ENCODE peak calls at places on chromosomes 4 and X, in six cellular contexts. Y is AG09309, J is Caco-2, T is lung, D is MG63, C is astrocyte of the spinal cord. A is an unnamed sample.
A peak's percentile ranks its signal among the peaks of the same experiment; 100 is the strongest.

GRCh38 chr4:78691333-78691732 is 84.8 kb upstream of the BMP2K start:
- DNase-seq in Y (no peak), J (no peak), T (no peak), D (no peak), C (no peak), A (no peak)

GRCh38 chrX:42540150-42540549 is 237.8 kb downstream of the PPP1R2C start:
- DNase-seq in Y (no peak), J (no peak), T (no peak), D (no peak), C (no peak), A (no peak)

GRCh38 chr4:83771113-83771705 is 235.3 kb downstream of the GPAT3 start:
- DNase-seq in Y (peak; percentile 29), J (peak; percentile 54), T (peak; percentile 34), D (peak; percentile 50), C (peak; percentile 72), A (peak; percentile 30)

GRCh38 chr4:85210353-85210752 is 243.9 kb upstream of the WDFY3 start:
- DNase-seq in Y (no peak), J (no peak), T (no peak), D (peak; percentile 55), C (no peak), A (no peak)

GRCh38 chrX:40504801-40505605 is 75.8 kb upstream of the ATP6AP2 start:
- DNase-seq in Y (peak; percentile 74), J (no peak), T (no peak), D (peak; percentile 77), C (peak; percentile 94), A (peak; percentile 62)

GRCh38 chr4:74534936-74535335 is 90.0 kb downstream of the AREG start:
- DNase-seq in Y (no peak), J (no peak), T (no peak), D (no peak), C (no peak), A (no peak)

GRCh38 chrX:37754518-37754917 is 25.3 kb upstream of the CYBB start:
- DNase-seq in Y (no peak), J (no peak), T (no peak), D (no peak), C (no peak), A (no peak)

GRCh38 chr4:122746485-122746965 is 14.0 kb downstream of the BBS12 start:
- DNase-seq in Y (no peak), J (no peak), T (no peak), D (no peak), C (no peak), A (peak; percentile 17)

GRCh38 chr4:92969650-92970370 is 666.0 kb downstream of the GRID2 start:
- DNase-seq in Y (peak; percentile 29), J (no peak), T (no peak), D (no peak), C (peak; percentile 94), A (no peak)

GRCh38 chrX:103776586-103776985 is at the start of gene PLP1:
- DNase-seq in Y (no peak), J (no peak), T (no peak), D (no peak), C (no peak), A (no peak)

GRCh38 chr4:133565379-133565778 is 416.3 kb downstream of the PCDH10 start:
- DNase-seq in Y (no peak), J (no peak), T (no peak), D (no peak), C (peak; percentile 86), A (no peak)

GRCh38 chrX:54785901-54786300 is 12.2 kb downstream of the ITIH6 start:
- DNase-seq in Y (no peak), J (no peak), T (no peak), D (no peak), C (no peak), A (no peak)

GRCh38 chrX:25144043-25144940 is 128.5 kb upstream of the ARX start:
- DNase-seq in Y (peak; percentile 20), J (peak; percentile 37), T (peak; percentile 45), D (no peak), C (peak; percentile 58), A (peak; percentile 39)

GRCh38 chr4:187996502-187997177 is 1.1 kb downstream of the ZFP42 start:
- DNase-seq in Y (no peak), J (no peak), T (no peak), D (no peak), C (no peak), A (peak; percentile 86)

GRCh38 chr4:163554870-163555465 is 60.5 kb downstream of the TMA16 start:
- DNase-seq in Y (no peak), J (no peak), T (no peak), D (no peak), C (peak; percentile 43), A (peak; percentile 23)

GRCh38 chr4:55568905-55569504 is 22.3 kb upstream of the CLOCK start:
- DNase-seq in Y (no peak), J (no peak), T (no peak), D (no peak), C (no peak), A (no peak)

GRCh38 chrX:57821703-57822375 is 88.4 kb downstream of the ZXDA start:
- DNase-seq in Y (peak; percentile 29), J (peak; percentile 32), T (peak; percentile 32), D (peak; percentile 1), C (peak; percentile 27), A (peak; percentile 15)

GRCh38 chr4:155759372-155760252 is 791 bp downstream of the GUCY1B1 start:
- DNase-seq in Y (no peak), J (no peak), T (peak; percentile 48), D (peak; percentile 28), C (no peak), A (peak; percentile 75)

GRCh38 chr4:2402053-2402452 is 16.4 kb downstream of the ZFYVE28 start:
- DNase-seq in Y (no peak), J (peak; percentile 40), T (peak; percentile 64), D (no peak), C (peak; percentile 32), A (peak; percentile 95)
- H3K4me3 ChIP-seq in Y (peak overlapping the region; percentile 11), J (no peak overlapping the region), T (no peak overlapping the region), D (no peak overlapping the region), C (peak overlapping the region; percentile 15), A (peak overlapping the region; percentile 15)

GRCh38 chr4:23891064-23891421 is 1.2 kb upstream of the PPARGC1A start:
- DNase-seq in Y (no peak), J (no peak), T (no peak), D (no peak), C (no peak), A (no peak)

GRCh38 chr4:23888421-23889319 is 1.2 kb downstream of the PPARGC1A start:
- DNase-seq in Y (no peak), J (no peak), T (peak; percentile 30), D (no peak), C (peak; percentile 50), A (no peak)

GRCh38 chr4:23890369-23891063 is 669 bp upstream of the PPARGC1A start:
- DNase-seq in Y (no peak), J (no peak), T (no peak), D (no peak), C (peak; percentile 5), A (no peak)

GRCh38 chr4:23889368-23889767 is 479 bp downstream of the PPARGC1A start:
- DNase-seq in Y (no peak), J (no peak), T (no peak), D (no peak), C (peak; percentile 4), A (no peak)

DNA sequence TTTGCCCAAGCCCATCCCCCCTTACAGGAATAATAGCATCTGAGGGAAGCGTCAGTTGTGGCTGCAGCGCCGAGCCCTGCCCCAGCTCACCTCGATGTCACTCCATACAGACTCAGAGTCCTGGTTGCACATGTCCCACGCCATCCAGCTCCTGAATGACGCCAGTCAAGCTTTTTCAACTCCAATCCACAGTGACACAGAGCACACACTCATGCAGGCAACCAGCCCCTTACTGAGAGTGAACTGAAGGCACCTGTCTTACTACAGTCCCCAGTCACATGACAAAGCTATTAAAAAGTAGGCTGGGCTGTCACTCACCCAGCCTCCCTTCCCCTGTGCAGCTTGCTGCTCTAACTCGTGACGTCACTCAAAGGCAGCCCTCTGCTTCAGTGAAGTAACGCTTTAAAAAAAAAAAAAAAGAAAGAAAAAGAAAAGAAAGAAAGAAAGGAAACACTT is at the start of gene PPARGC1A:
- DNase-seq in Y (no peak), J (peak; percentile 43), T (peak; percentile 65), D (no peak), C (peak; percentile 17), A (no peak)
- H3K4me3 ChIP-seq in Y (peak within 1 kb of the TSS; percentile 48), J (no peak within 1 kb of the TSS), T (peak within 1 kb of the TSS; percentile 55), D (peak within 1 kb of the TSS; percentile 35), C (peak within 1 kb of the TSS; percentile 43), A (peak within 1 kb of the TSS; percentile 24)

GRCh38 chr4:33592701-33593100 is 2651.6 kb downstream of the ARAP2 start:
- DNase-seq in Y (no peak), J (no peak), T (no peak), D (no peak), C (peak; percentile 2), A (no peak)
- H3K4me3 ChIP-seq in Y (no peak overlapping the region), J (no peak overlapping the region), T (no peak overlapping the region), D (no peak overlapping the region), C (no peak overlapping the region), A (no peak overlapping the region)

GRCh38 chrX:23694606-23695005 is 27.3 kb downstream of the PRDX4 start:
- DNase-seq in Y (no peak), J (peak; percentile 41), T (peak; percentile 61), D (peak; percentile 49), C (peak; percentile 54), A (peak; percentile 78)
- H3K4me3 ChIP-seq in Y (no peak overlapping the region), J (no peak overlapping the region), T (no peak overlapping the region), D (no peak overlapping the region), C (no peak overlapping the region), A (no peak overlapping the region)

DNA sequence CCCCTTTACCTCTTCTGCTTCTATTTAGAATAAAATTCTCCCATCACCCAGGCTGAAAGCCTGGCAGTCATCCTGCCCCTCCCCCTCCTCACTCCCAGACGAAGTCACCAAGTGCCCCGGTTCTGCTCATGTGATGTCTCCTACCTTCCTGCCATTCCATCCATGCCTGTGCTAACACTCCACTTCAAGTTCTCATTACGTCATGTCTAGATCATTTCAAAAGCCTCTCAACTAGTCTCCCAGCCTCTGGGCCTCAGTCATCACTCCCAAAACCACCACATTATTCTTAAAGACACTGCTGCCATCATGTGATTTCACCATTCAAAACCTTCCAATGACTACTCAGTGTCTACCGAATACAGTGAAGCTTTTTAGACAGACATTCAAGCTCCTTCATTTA is 17.2 kb upstream of the HOPX start:
- DNase-seq in Y (no peak), J (no peak), T (peak; percentile 75), D (no peak), C (peak; percentile 58), A (no peak)
- H3K4me3 ChIP-seq in Y (no peak overlapping the region), J (no peak overlapping the region), T (no peak overlapping the region), D (no peak overlapping the region), C (no peak overlapping the region), A (no peak overlapping the region)

GRCh38 chrX:3262906-3263305 is 83.5 kb downstream of the MXRA5 start:
- DNase-seq in Y (no peak), J (no peak), T (no peak), D (peak; percentile 69), C (peak; percentile 93), A (no peak)
- H3K4me3 ChIP-seq in Y (no peak overlapping the region), J (no peak overlapping the region), T (no peak overlapping the region), D (no peak overlapping the region), C (no peak overlapping the region), A (no peak overlapping the region)